ENCODE peak calls at places on chromosomes 2 and 18, in nine cellular contexts. One of them, this sample, is unnamed.

GRCh38 chr2:233119806-233120205 is 59.7 kb downstream of the INPP5D start:
- DNase-seq in uterus: no peak
- DNase-seq in activated CD4-positive, CD25-positive, alpha-beta regulatory T cell: no peak
- DNase-seq in Daoy: no peak
- DNase-seq in NCI-H524: no peak
- DNase-seq in activated effector memory CD4-positive, alpha-beta T cell treated with anti-CD3 and anti-CD28 coated beads, Interleukin-2, amount 50 U/mL, for 16 hours: peak
- DNase-seq in NCI-H2029 treated with DMSO at 0.1 percent for 48 hours: no peak
- DNase-seq in astrocyte of the spinal cord: no peak
- DNase-seq in T-helper 9 cell: no peak
- DNase-seq in this sample: no peak

GRCh38 chr2:200444530-200444929 is 65.3 kb downstream of the KCTD18 start:
- DNase-seq in uterus: no peak
- DNase-seq in activated CD4-positive, CD25-positive, alpha-beta regulatory T cell: no peak
- DNase-seq in Daoy: no peak
- DNase-seq in NCI-H524: no peak
- DNase-seq in activated effector memory CD4-positive, alpha-beta T cell treated with anti-CD3 and anti-CD28 coated beads, Interleukin-2, amount 50 U/mL, for 16 hours: no peak
- DNase-seq in NCI-H2029 treated with DMSO at 0.1 percent for 48 hours: no peak
- DNase-seq in astrocyte of the spinal cord: no peak
- DNase-seq in T-helper 9 cell: no peak
- DNase-seq in this sample: no peak

GRCh38 chr2:77666251-77666980 is 144.2 kb upstream of the LRRTM4 start:
- DNase-seq in uterus: no peak
- DNase-seq in activated CD4-positive, CD25-positive, alpha-beta regulatory T cell: no peak
- DNase-seq in Daoy: peak
- DNase-seq in NCI-H524: no peak
- DNase-seq in activated effector memory CD4-positive, alpha-beta T cell treated with anti-CD3 and anti-CD28 coated beads, Interleukin-2, amount 50 U/mL, for 16 hours: no peak
- DNase-seq in NCI-H2029 treated with DMSO at 0.1 percent for 48 hours: no peak
- DNase-seq in astrocyte of the spinal cord: no peak
- DNase-seq in T-helper 9 cell: no peak
- DNase-seq in this sample: no peak

GRCh38 chr2:68937346-68938055 is 15.2 kb downstream of the GKN2 start:
- DNase-seq in uterus: no peak
- DNase-seq in activated CD4-positive, CD25-positive, alpha-beta regulatory T cell: no peak
- DNase-seq in Daoy: no peak
- DNase-seq in NCI-H524: no peak
- DNase-seq in activated effector memory CD4-positive, alpha-beta T cell treated with anti-CD3 and anti-CD28 coated beads, Interleukin-2, amount 50 U/mL, for 16 hours: no peak
- DNase-seq in NCI-H2029 treated with DMSO at 0.1 percent for 48 hours: no peak
- DNase-seq in astrocyte of the spinal cord: no peak
- DNase-seq in T-helper 9 cell: no peak
- DNase-seq in this sample: no peak

GRCh38 chr2:12536926-12537325 is 179.8 kb upstream of the TRIB2 start:
- DNase-seq in uterus: peak
- DNase-seq in activated CD4-positive, CD25-positive, alpha-beta regulatory T cell: no peak
- DNase-seq in Daoy: no peak
- DNase-seq in NCI-H524: no peak
- DNase-seq in activated effector memory CD4-positive, alpha-beta T cell treated with anti-CD3 and anti-CD28 coated beads, Interleukin-2, amount 50 U/mL, for 16 hours: no peak
- DNase-seq in NCI-H2029 treated with DMSO at 0.1 percent for 48 hours: no peak
- DNase-seq in astrocyte of the spinal cord: no peak
- DNase-seq in T-helper 9 cell: no peak
- DNase-seq in this sample: no peak

GRCh38 chr2:45435316-45435715 is 175.8 kb downstream of the SRBD1 start:
- DNase-seq in uterus: no peak
- DNase-seq in activated CD4-positive, CD25-positive, alpha-beta regulatory T cell: no peak
- DNase-seq in Daoy: no peak
- DNase-seq in NCI-H524: no peak
- DNase-seq in activated effector memory CD4-positive, alpha-beta T cell treated with anti-CD3 and anti-CD28 coated beads, Interleukin-2, amount 50 U/mL, for 16 hours: no peak
- DNase-seq in NCI-H2029 treated with DMSO at 0.1 percent for 48 hours: no peak
- DNase-seq in astrocyte of the spinal cord: peak
- DNase-seq in T-helper 9 cell: no peak
- DNase-seq in this sample: no peak

GRCh38 chr2:143977356-143977755 is 542.6 kb downstream of the ZEB2 start:
- DNase-seq in uterus: no peak
- DNase-seq in activated CD4-positive, CD25-positive, alpha-beta regulatory T cell: no peak
- DNase-seq in Daoy: no peak
- DNase-seq in NCI-H524: no peak
- DNase-seq in activated effector memory CD4-positive, alpha-beta T cell treated with anti-CD3 and anti-CD28 coated beads, Interleukin-2, amount 50 U/mL, for 16 hours: no peak
- DNase-seq in NCI-H2029 treated with DMSO at 0.1 percent for 48 hours: no peak
- DNase-seq in astrocyte of the spinal cord: no peak
- DNase-seq in T-helper 9 cell: no peak
- DNase-seq in this sample: no peak

GRCh38 chr2:54504866-54505265 is 48.7 kb downstream of the SPTBN1 start:
- DNase-seq in uterus: no peak
- DNase-seq in activated CD4-positive, CD25-positive, alpha-beta regulatory T cell: no peak
- DNase-seq in Daoy: no peak
- DNase-seq in NCI-H524: no peak
- DNase-seq in activated effector memory CD4-positive, alpha-beta T cell treated with anti-CD3 and anti-CD28 coated beads, Interleukin-2, amount 50 U/mL, for 16 hours: no peak
- DNase-seq in NCI-H2029 treated with DMSO at 0.1 percent for 48 hours: no peak
- DNase-seq in astrocyte of the spinal cord: no peak
- DNase-seq in T-helper 9 cell: no peak
- DNase-seq in this sample: no peak

GRCh38 chr18:46279673-46280072 is 175.5 kb downstream of the HAUS1 start:
- DNase-seq in uterus: no peak
- DNase-seq in activated CD4-positive, CD25-positive, alpha-beta regulatory T cell: no peak
- DNase-seq in Daoy: no peak
- DNase-seq in NCI-H524: no peak
- DNase-seq in activated effector memory CD4-positive, alpha-beta T cell treated with anti-CD3 and anti-CD28 coated beads, Interleukin-2, amount 50 U/mL, for 16 hours: no peak
- DNase-seq in NCI-H2029 treated with DMSO at 0.1 percent for 48 hours: no peak
- DNase-seq in astrocyte of the spinal cord: no peak
- DNase-seq in T-helper 9 cell: no peak
- DNase-seq in this sample: no peak

GRCh38 chr2:140918426-140918825 is 1212.4 kb downstream of the LRP1B start:
- DNase-seq in uterus: no peak
- DNase-seq in activated CD4-positive, CD25-positive, alpha-beta regulatory T cell: no peak
- DNase-seq in Daoy: no peak
- DNase-seq in NCI-H524: no peak
- DNase-seq in activated effector memory CD4-positive, alpha-beta T cell treated with anti-CD3 and anti-CD28 coated beads, Interleukin-2, amount 50 U/mL, for 16 hours: no peak
- DNase-seq in NCI-H2029 treated with DMSO at 0.1 percent for 48 hours: no peak
- DNase-seq in astrocyte of the spinal cord: no peak
- DNase-seq in T-helper 9 cell: no peak
- DNase-seq in this sample: no peak

GRCh38 chr2:10688921-10689807 is 611 bp downstream of the NOL10 start:
- DNase-seq in uterus: no peak
- DNase-seq in activated CD4-positive, CD25-positive, alpha-beta regulatory T cell: no peak
- DNase-seq in Daoy: no peak
- DNase-seq in NCI-H524: no peak
- DNase-seq in activated effector memory CD4-positive, alpha-beta T cell treated with anti-CD3 and anti-CD28 coated beads, Interleukin-2, amount 50 U/mL, for 16 hours: no peak
- DNase-seq in NCI-H2029 treated with DMSO at 0.1 percent for 48 hours: no peak
- DNase-seq in astrocyte of the spinal cord: peak
- DNase-seq in T-helper 9 cell: no peak
- DNase-seq in this sample: peak

GRCh38 chr2:17313261-17313660 is 205.0 kb downstream of the RAD51AP2 start:
- DNase-seq in uterus: no peak
- DNase-seq in activated CD4-positive, CD25-positive, alpha-beta regulatory T cell: no peak
- DNase-seq in Daoy: no peak
- DNase-seq in NCI-H524: no peak
- DNase-seq in activated effector memory CD4-positive, alpha-beta T cell treated with anti-CD3 and anti-CD28 coated beads, Interleukin-2, amount 50 U/mL, for 16 hours: no peak
- DNase-seq in NCI-H2029 treated with DMSO at 0.1 percent for 48 hours: no peak
- DNase-seq in astrocyte of the spinal cord: no peak
- DNase-seq in T-helper 9 cell: no peak
- DNase-seq in this sample: no peak

GRCh38 chr2:105573910-105574655 is 170.6 kb upstream of the NCK2 start:
- DNase-seq in uterus: no peak
- DNase-seq in activated CD4-positive, CD25-positive, alpha-beta regulatory T cell: no peak
- DNase-seq in Daoy: no peak
- DNase-seq in NCI-H524: no peak
- DNase-seq in activated effector memory CD4-positive, alpha-beta T cell treated with anti-CD3 and anti-CD28 coated beads, Interleukin-2, amount 50 U/mL, for 16 hours: peak
- DNase-seq in NCI-H2029 treated with DMSO at 0.1 percent for 48 hours: peak
- DNase-seq in astrocyte of the spinal cord: no peak
- DNase-seq in T-helper 9 cell: no peak
- DNase-seq in this sample: no peak

GRCh38 chr2:121283670-121284245 is 1.2 kb downstream of the TFCP2L1 start:
- DNase-seq in uterus: no peak
- DNase-seq in activated CD4-positive, CD25-positive, alpha-beta regulatory T cell: no peak
- DNase-seq in Daoy: peak
- DNase-seq in NCI-H524: no peak
- DNase-seq in activated effector memory CD4-positive, alpha-beta T cell treated with anti-CD3 and anti-CD28 coated beads, Interleukin-2, amount 50 U/mL, for 16 hours: no peak
- DNase-seq in NCI-H2029 treated with DMSO at 0.1 percent for 48 hours: no peak
- DNase-seq in astrocyte of the spinal cord: no peak
- DNase-seq in T-helper 9 cell: no peak
- DNase-seq in this sample: no peak

GRCh38 chr2:61178603-61179545 is 16.9 kb downstream of the C2orf74 start:
- DNase-seq in uterus: no peak
- DNase-seq in activated CD4-positive, CD25-positive, alpha-beta regulatory T cell: no peak
- DNase-seq in Daoy: peak
- DNase-seq in NCI-H524: no peak
- DNase-seq in activated effector memory CD4-positive, alpha-beta T cell treated with anti-CD3 and anti-CD28 coated beads, Interleukin-2, amount 50 U/mL, for 16 hours: peak
- DNase-seq in NCI-H2029 treated with DMSO at 0.1 percent for 48 hours: no peak
- DNase-seq in astrocyte of the spinal cord: no peak
- DNase-seq in T-helper 9 cell: no peak
- DNase-seq in this sample: no peak

GRCh38 chr2:119810039-119810630 is 50.4 kb downstream of the PTPN4 start:
- DNase-seq in uterus: no peak
- DNase-seq in activated CD4-positive, CD25-positive, alpha-beta regulatory T cell: no peak
- DNase-seq in Daoy: no peak
- DNase-seq in NCI-H524: no peak
- DNase-seq in activated effector memory CD4-positive, alpha-beta T cell treated with anti-CD3 and anti-CD28 coated beads, Interleukin-2, amount 50 U/mL, for 16 hours: no peak
- DNase-seq in NCI-H2029 treated with DMSO at 0.1 percent for 48 hours: peak
- DNase-seq in astrocyte of the spinal cord: no peak
- DNase-seq in T-helper 9 cell: no peak
- DNase-seq in this sample: no peak

GRCh38 chr2:33022989-33023731 is 76.4 kb downstream of the LTBP1 start:
- DNase-seq in uterus: no peak
- DNase-seq in activated CD4-positive, CD25-positive, alpha-beta regulatory T cell: no peak
- DNase-seq in Daoy: peak
- DNase-seq in NCI-H524: no peak
- DNase-seq in activated effector memory CD4-positive, alpha-beta T cell treated with anti-CD3 and anti-CD28 coated beads, Interleukin-2, amount 50 U/mL, for 16 hours: no peak
- DNase-seq in NCI-H2029 treated with DMSO at 0.1 percent for 48 hours: no peak
- DNase-seq in astrocyte of the spinal cord: peak
- DNase-seq in T-helper 9 cell: no peak
- DNase-seq in this sample: no peak

GRCh38 chr2:85342156-85342555 is 12.2 kb downstream of the RETSAT start:
- DNase-seq in uterus: no peak
- DNase-seq in activated CD4-positive, CD25-positive, alpha-beta regulatory T cell: no peak
- DNase-seq in Daoy: no peak
- DNase-seq in NCI-H524: no peak
- DNase-seq in activated effector memory CD4-positive, alpha-beta T cell treated with anti-CD3 and anti-CD28 coated beads, Interleukin-2, amount 50 U/mL, for 16 hours: no peak
- DNase-seq in NCI-H2029 treated with DMSO at 0.1 percent for 48 hours: no peak
- DNase-seq in astrocyte of the spinal cord: no peak
- DNase-seq in T-helper 9 cell: no peak
- DNase-seq in this sample: no peak

This sample was measured in psoas muscle.